ENCODE peak calls at places on chromosomes 16 and 17, in six cellular contexts. W is HCT116, J is GM12878, Y is tibial nerve, Z is stomach, H is A549. E is an unnamed sample.

GRCh38 chr16:74868501-74868900 is 93.9 kb upstream of the FA2H start:
- DNase-seq in W (no peak), J (no peak), Y (no peak), Z (no peak), H (no peak), E (no peak)

GRCh38 chr16:14378684-14379467 is 251.2 kb downstream of the PARN start:
- DNase-seq in W (no peak), J (no peak), Y (no peak), Z (no peak), H (peak; percentile 38), E (no peak)

GRCh38 chr16:76459111-76459510 is 181.9 kb downstream of the CNTNAP4 start:
- DNase-seq in W (no peak), J (no peak), Y (no peak), Z (no peak), H (no peak), E (no peak)

GRCh38 chr16:22675745-22676540 is 138.0 kb upstream of the HS3ST2 start:
- DNase-seq in W (no peak), J (no peak), Y (no peak), Z (no peak), H (no peak), E (no peak)

GRCh38 chr17:41547378-41547841 is 19.3 kb upstream of the KRT19 start:
- DNase-seq in W (peak; percentile 75), J (no peak), Y (no peak), Z (no peak), H (no peak), E (no peak)

GRCh38 chr17:45314761-45315549 is 1.9 kb downstream of the MAP3K14 start:
- DNase-seq in W (no peak), J (no peak), Y (no peak), Z (no peak), H (peak; percentile 52), E (no peak)

GRCh38 chr17:1413281-1413791 is 13.3 kb upstream of the YWHAE start:
- DNase-seq in W (no peak), J (no peak), Y (peak; percentile 27), Z (peak; percentile 89), H (peak; percentile 55), E (peak; percentile 61)

GRCh38 chr16:3671424-3671823 is 16.9 kb downstream of the DNASE1 start:
- DNase-seq in W (no peak), J (no peak), Y (no peak), Z (no peak), H (no peak), E (no peak)

GRCh38 chr16:1729026-1729425 is 23.0 kb downstream of the MAPK8IP3 start:
- DNase-seq in W (no peak), J (no peak), Y (no peak), Z (no peak), H (no peak), E (no peak)

GRCh38 chr17:66915204-66915611 is 49.3 kb upstream of the CACNG4 start:
- DNase-seq in W (peak; percentile 39), J (no peak), Y (no peak), Z (peak; percentile 52), H (peak; percentile 65), E (peak; percentile 91)

GRCh38 chr17:37064166-37064565 is 115.4 kb downstream of the AATF start:
- DNase-seq in W (no peak), J (no peak), Y (no peak), Z (peak; percentile 76), H (no peak), E (no peak)

GRCh38 chr17:43814714-43815113 is 18.2 kb downstream of the MPP3 start:
- DNase-seq in W (no peak), J (no peak), Y (no peak), Z (no peak), H (peak; percentile 51), E (peak; percentile 58)

GRCh38 chr17:35537569-35538209 is at the start of gene SLFN12L:
- DNase-seq in W (no peak), J (no peak), Y (no peak), Z (no peak), H (no peak), E (no peak)

GRCh38 chr16:28279006-28279405 is 13.3 kb upstream of the SBK1 start:
- DNase-seq in W (no peak), J (no peak), Y (no peak), Z (no peak), H (no peak), E (no peak)

GRCh38 chr17:50767030-50767429 is 288 bp downstream of the ANKRD40CL start:
- DNase-seq in W (no peak), J (no peak), Y (no peak), Z (no peak), H (no peak), E (no peak)

GRCh38 chr16:51048544-51048943 is 102.5 kb downstream of the SALL1 start:
- DNase-seq in W (no peak), J (no peak), Y (no peak), Z (no peak), H (peak; percentile 18), E (no peak)

GRCh38 chr16:22265351-22265750 is 31.9 kb upstream of the POLR3E start:
- DNase-seq in W (no peak), J (no peak), Y (no peak), Z (no peak), H (no peak), E (no peak)

GRCh38 chr16:50459681-50460080 is 88.5 kb upstream of the NKD1 start:
- DNase-seq in W (no peak), J (no peak), Y (no peak), Z (no peak), H (no peak), E (no peak)

GRCh38 chr17:60388742-60389141 is 3.2 kb downstream of the USP32 start:
- DNase-seq in W (no peak), J (no peak), Y (no peak), Z (no peak), H (no peak), E (no peak)

GRCh38 chr16:17590711-17591654 is 120.2 kb upstream of the XYLT1 start:
- DNase-seq in W (no peak), J (no peak), Y (no peak), Z (no peak), H (no peak), E (no peak)

GRCh38 chr16:57387598-57388354 is 15.5 kb downstream of the CX3CL1 start:
- DNase-seq in W (no peak), J (no peak), Y (no peak), Z (no peak), H (no peak), E (no peak)
- TF ChIP-seq POLR2A in W (no peak), J (no peak), Y (no peak), Z (no peak), H (no peak), E (no peak)

GRCh38 chr17:48541036-48541573 is 3.8 kb downstream of the HOXB2 start:
- DNase-seq in W (no peak), J (no peak), Y (no peak), Z (no peak), H (no peak), E (no peak)

GRCh38 chr17:48542114-48542955 is 2.6 kb downstream of the HOXB2 start:
- DNase-seq in W (no peak), J (no peak), Y (no peak), Z (no peak), H (no peak), E (no peak)

GRCh38 chr17:48539177-48539576 is 5.7 kb downstream of the HOXB2 start:
- DNase-seq in W (no peak), J (no peak), Y (no peak), Z (no peak), H (no peak), E (no peak)

GRCh38 chr17:48541574-48542113 is 3.3 kb downstream of the HOXB2 start:
- DNase-seq in W (no peak), J (no peak), Y (peak; percentile 20), Z (no peak), H (no peak), E (no peak)

GRCh38 chr17:48540213-48540612 is 4.7 kb downstream of the HOXB2 start:
- DNase-seq in W (no peak), J (no peak), Y (no peak), Z (no peak), H (no peak), E (no peak)
- TF ChIP-seq POLR2A in W (no peak), J (no peak), Y (no peak), Z (no peak), H (no peak), E (no peak)

DNA sequence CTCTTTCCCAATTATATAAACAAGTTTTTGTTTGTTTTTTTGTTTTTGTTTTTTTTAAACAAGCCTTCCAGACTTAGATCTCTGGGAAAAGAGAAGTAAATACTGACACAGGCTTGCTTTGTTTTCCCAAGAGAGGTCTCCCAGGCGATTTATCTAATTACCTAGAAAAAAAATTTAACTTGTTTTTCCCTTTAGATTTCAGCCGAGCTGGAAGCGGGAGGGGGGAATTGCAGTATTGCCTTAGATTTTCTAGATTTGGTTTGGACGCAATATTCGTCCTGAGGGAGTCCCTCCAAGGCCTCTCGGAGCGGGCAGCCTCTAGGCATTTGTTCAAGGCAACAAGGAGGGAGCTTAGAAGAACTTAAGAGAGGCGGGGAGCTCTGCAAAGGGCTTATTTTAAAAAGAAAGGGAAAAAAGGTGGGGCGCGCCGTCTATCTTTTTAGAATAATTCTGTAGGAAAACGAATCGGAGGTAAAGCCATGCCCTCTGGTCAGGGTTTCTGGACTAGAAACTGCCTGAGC is 479 bp upstream of the TMEM94 start:
- DNase-seq in W (no peak), J (no peak), Y (no peak), Z (peak; percentile 28), H (no peak), E (no peak)
- TF ChIP-seq POLR2A in W (peak; percentile 77), J (no peak), Y (no peak), Z (no peak), H (no peak), E (no peak)

GRCh38 chr17:63431618-63431938 is 14.5 kb downstream of the CYB561 start:
- DNase-seq in W (no peak), J (no peak), Y (no peak), Z (no peak), H (no peak), E (no peak)

GRCh38 chr17:63433746-63434591 is 12.1 kb downstream of the CYB561 start:
- DNase-seq in W (no peak), J (no peak), Y (peak; percentile 92), Z (peak; percentile 87), H (peak; percentile 70), E (peak; percentile 97)

GRCh38 chr17:63429766-63430165 is 16.3 kb downstream of the CYB561 start:
- DNase-seq in W (no peak), J (no peak), Y (no peak), Z (no peak), H (no peak), E (no peak)

GRCh38 chr17:63430223-63430622 is 15.9 kb downstream of the CYB561 start:
- DNase-seq in W (no peak), J (no peak), Y (no peak), Z (no peak), H (no peak), E (no peak)

DNA sequence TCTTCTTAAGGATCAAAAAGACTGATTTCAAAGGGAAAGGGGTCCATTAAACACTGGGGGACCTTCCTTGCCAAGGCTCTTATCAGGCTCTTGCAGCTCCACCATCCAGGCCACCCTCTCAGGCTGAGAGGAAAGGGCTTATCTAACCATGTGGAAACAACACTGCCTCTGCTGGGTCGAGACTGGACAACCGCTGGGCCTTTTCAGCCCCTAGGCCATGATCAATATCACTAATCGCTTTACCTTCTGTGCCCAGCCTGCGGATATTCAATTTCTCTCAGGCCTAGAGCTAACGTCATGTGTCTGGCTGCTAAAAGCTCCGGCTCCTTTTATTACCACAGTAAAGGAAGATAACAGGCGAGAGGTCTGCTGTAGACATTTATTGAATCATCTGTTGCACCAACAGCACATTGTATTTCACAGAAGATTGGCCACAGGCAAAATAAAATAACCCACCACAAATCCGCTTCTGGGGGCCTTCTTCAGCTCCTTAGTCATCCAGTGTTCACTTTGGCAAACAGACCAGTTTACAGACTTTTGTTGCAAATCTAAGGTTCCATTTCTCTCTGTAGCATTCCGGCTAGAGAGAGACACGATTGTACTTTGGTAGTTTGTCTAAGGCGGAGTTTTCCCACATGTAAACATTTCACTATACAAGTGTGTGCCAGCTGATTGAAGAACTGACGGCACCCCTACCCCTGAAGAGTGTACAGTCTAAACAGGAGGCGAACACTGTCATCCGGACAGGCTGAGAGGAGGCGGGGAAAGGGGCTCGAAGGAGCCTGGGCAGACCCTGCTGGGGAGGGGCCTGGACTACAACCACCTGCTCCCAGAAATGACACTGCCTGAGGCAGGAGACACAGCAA is 13.9 kb downstream of the CYB561 start:
- DNase-seq in W (no peak), J (no peak), Y (no peak), Z (no peak), H (peak; percentile 67), E (no peak)
- TF ChIP-seq POLR2A in W (no peak), J (no peak), Y (no peak), Z (no peak), H (no peak), E (no peak)